ENCODE peak calls at places on chromosomes 12 and 14, in ten cellular contexts. One of them, this sample, is unnamed.

GRCh38 chr14:41609704-41610183 is 3.1 kb downstream of the LRFN5 start:
- DNase-seq in H1: no peak
- DNase-seq in K562: no peak
- DNase-seq in GM23248: peak; percentile 80
- DNase-seq in GM23338: peak; percentile 89
- DNase-seq in DND-41: no peak
- DNase-seq in mammary epithelial cell: no peak
- DNase-seq in hepatocyte: peak; percentile 87
- DNase-seq in fibroblast of lung: peak; percentile 87
- DNase-seq in neural progenitor cell: peak; percentile 85
- DNase-seq in this sample: peak; percentile 56

GRCh38 chr12:17028348-17028747 is 422.4 kb upstream of the LMO3 start:
- DNase-seq in H1: no peak
- DNase-seq in K562: no peak
- DNase-seq in GM23248: no peak
- DNase-seq in GM23338: peak; percentile 11
- DNase-seq in DND-41: no peak
- DNase-seq in mammary epithelial cell: no peak
- DNase-seq in hepatocyte: no peak
- DNase-seq in fibroblast of lung: no peak
- DNase-seq in neural progenitor cell: peak; percentile 9
- DNase-seq in this sample: peak; percentile 15

GRCh38 chr14:77302926-77303325 is 17.8 kb downstream of the POMT2 start:
- DNase-seq in H1: no peak
- DNase-seq in K562: peak; percentile 36
- DNase-seq in GM23248: peak; percentile 80
- DNase-seq in GM23338: no peak
- DNase-seq in DND-41: no peak
- DNase-seq in mammary epithelial cell: peak; percentile 80
- DNase-seq in hepatocyte: peak; percentile 76
- DNase-seq in fibroblast of lung: peak; percentile 28
- DNase-seq in neural progenitor cell: no peak
- DNase-seq in this sample: peak; percentile 97

GRCh38 chr14:104686624-104687517 is 2.5 kb upstream of the INF2 start:
- DNase-seq in H1: no peak
- DNase-seq in K562: no peak
- DNase-seq in GM23248: no peak
- DNase-seq in GM23338: no peak
- DNase-seq in DND-41: peak; percentile 58
- DNase-seq in mammary epithelial cell: no peak
- DNase-seq in hepatocyte: no peak
- DNase-seq in fibroblast of lung: no peak
- DNase-seq in neural progenitor cell: peak; percentile 1
- DNase-seq in this sample: no peak

GRCh38 chr12:110109037-110109836 is 14.9 kb upstream of the IFT81 start:
- DNase-seq in H1: no peak
- DNase-seq in K562: no peak
- DNase-seq in GM23248: peak; percentile 99
- DNase-seq in GM23338: peak; percentile 49
- DNase-seq in DND-41: no peak
- DNase-seq in mammary epithelial cell: peak; percentile 89
- DNase-seq in hepatocyte: peak; percentile 74
- DNase-seq in fibroblast of lung: peak; percentile 100
- DNase-seq in neural progenitor cell: peak; percentile 26
- DNase-seq in this sample: peak; percentile 96

GRCh38 chr12:12336049-12336411 is 14.0 kb downstream of the MANSC1 start:
- DNase-seq in H1: no peak
- DNase-seq in K562: no peak
- DNase-seq in GM23248: no peak
- DNase-seq in GM23338: no peak
- DNase-seq in DND-41: no peak
- DNase-seq in mammary epithelial cell: peak; percentile 30
- DNase-seq in hepatocyte: peak; percentile 55
- DNase-seq in fibroblast of lung: no peak
- DNase-seq in neural progenitor cell: no peak
- DNase-seq in this sample: no peak

GRCh38 chr12:13085968-13086686 is 17.3 kb downstream of the GSG1 start:
- DNase-seq in H1: no peak
- DNase-seq in K562: no peak
- DNase-seq in GM23248: peak; percentile 44
- DNase-seq in GM23338: no peak
- DNase-seq in DND-41: no peak
- DNase-seq in mammary epithelial cell: peak; percentile 3
- DNase-seq in hepatocyte: no peak
- DNase-seq in fibroblast of lung: no peak
- DNase-seq in neural progenitor cell: no peak
- DNase-seq in this sample: no peak

GRCh38 chr12:49864817-49865090 is 21.8 kb upstream of the BCDIN3D start:
- DNase-seq in H1: no peak
- DNase-seq in K562: no peak
- DNase-seq in GM23248: no peak
- DNase-seq in GM23338: no peak
- DNase-seq in DND-41: no peak
- DNase-seq in mammary epithelial cell: no peak
- DNase-seq in hepatocyte: no peak
- DNase-seq in fibroblast of lung: no peak
- DNase-seq in neural progenitor cell: no peak
- DNase-seq in this sample: no peak

GRCh38 chr14:101128478-101129450 is 225.2 kb upstream of the RTL1 start:
- DNase-seq in H1: no peak
- DNase-seq in K562: no peak
- DNase-seq in GM23248: no peak
- DNase-seq in GM23338: no peak
- DNase-seq in DND-41: no peak
- DNase-seq in mammary epithelial cell: no peak
- DNase-seq in hepatocyte: no peak
- DNase-seq in fibroblast of lung: no peak
- DNase-seq in neural progenitor cell: peak; percentile 3
- DNase-seq in this sample: no peak

GRCh38 chr12:123269395-123269892 is 2.2 kb downstream of the CDK2AP1 start:
- DNase-seq in H1: no peak
- DNase-seq in K562: no peak
- DNase-seq in GM23248: peak; percentile 89
- DNase-seq in GM23338: peak; percentile 90
- DNase-seq in DND-41: no peak
- DNase-seq in mammary epithelial cell: peak; percentile 61
- DNase-seq in hepatocyte: peak; percentile 89
- DNase-seq in fibroblast of lung: peak; percentile 64
- DNase-seq in neural progenitor cell: peak; percentile 93
- DNase-seq in this sample: no peak

GRCh38 chr12:50224026-50224692 is 57.0 kb upstream of the CERS5 start:
- DNase-seq in H1: no peak
- DNase-seq in K562: no peak
- DNase-seq in GM23248: peak; percentile 68
- DNase-seq in GM23338: peak; percentile 26
- DNase-seq in DND-41: no peak
- DNase-seq in mammary epithelial cell: peak; percentile 86
- DNase-seq in hepatocyte: peak; percentile 55
- DNase-seq in fibroblast of lung: no peak
- DNase-seq in neural progenitor cell: peak; percentile 38
- DNase-seq in this sample: peak; percentile 93

GRCh38 chr14:72645706-72646105 is 248.2 kb downstream of the DPF3 start:
- DNase-seq in H1: no peak
- DNase-seq in K562: no peak
- DNase-seq in GM23248: no peak
- DNase-seq in GM23338: no peak
- DNase-seq in DND-41: no peak
- DNase-seq in mammary epithelial cell: no peak
- DNase-seq in hepatocyte: no peak
- DNase-seq in fibroblast of lung: no peak
- DNase-seq in neural progenitor cell: no peak
- DNase-seq in this sample: peak; percentile 40

GRCh38 chr14:93245764-93246420 is 38.8 kb downstream of the UBR7 start:
- DNase-seq in H1: no peak
- DNase-seq in K562: no peak
- DNase-seq in GM23248: peak; percentile 35
- DNase-seq in GM23338: no peak
- DNase-seq in DND-41: no peak
- DNase-seq in mammary epithelial cell: no peak
- DNase-seq in hepatocyte: no peak
- DNase-seq in fibroblast of lung: no peak
- DNase-seq in neural progenitor cell: no peak
- DNase-seq in this sample: no peak

GRCh38 chr14:93234798-93235197 is 27.7 kb downstream of the UBR7 start:
- DNase-seq in H1: no peak
- DNase-seq in K562: no peak
- DNase-seq in GM23248: peak; percentile 96
- DNase-seq in GM23338: no peak
- DNase-seq in DND-41: no peak
- DNase-seq in mammary epithelial cell: peak; percentile 79
- DNase-seq in hepatocyte: no peak
- DNase-seq in fibroblast of lung: peak; percentile 50
- DNase-seq in neural progenitor cell: peak; percentile 13
- DNase-seq in this sample: peak; percentile 94

GRCh38 chr14:93240678-93241000 is 33.6 kb downstream of the UBR7 start:
- DNase-seq in H1: no peak
- DNase-seq in K562: no peak
- DNase-seq in GM23248: no peak
- DNase-seq in GM23338: no peak
- DNase-seq in DND-41: no peak
- DNase-seq in mammary epithelial cell: no peak
- DNase-seq in hepatocyte: no peak
- DNase-seq in fibroblast of lung: no peak
- DNase-seq in neural progenitor cell: no peak
- DNase-seq in this sample: no peak

GRCh38 chr14:93239869-93240677 is 33.0 kb downstream of the UBR7 start:
- DNase-seq in H1: no peak
- DNase-seq in K562: no peak
- DNase-seq in GM23248: peak; percentile 74
- DNase-seq in GM23338: no peak
- DNase-seq in DND-41: no peak
- DNase-seq in mammary epithelial cell: peak; percentile 52
- DNase-seq in hepatocyte: no peak
- DNase-seq in fibroblast of lung: peak; percentile 78
- DNase-seq in neural progenitor cell: no peak
- DNase-seq in this sample: peak; percentile 95
- H3K27me3 ChIP-seq in H1: no peaks in the 10 kb centered on the region
- H3K27me3 ChIP-seq in K562: no peaks in the 10 kb centered on the region
- H3K27me3 ChIP-seq in GM23248: no peaks in the 10 kb centered on the region
- H3K27me3 ChIP-seq in GM23338: no peaks in the 10 kb centered on the region
- H3K27me3 ChIP-seq in DND-41: no peaks in the 10 kb centered on the region
- H3K27me3 ChIP-seq in mammary epithelial cell: no peaks in the 10 kb centered on the region
- H3K27me3 ChIP-seq in hepatocyte: no peaks in the 10 kb centered on the region
- H3K27me3 ChIP-seq in fibroblast of lung: no peaks in the 10 kb centered on the region
- H3K27me3 ChIP-seq in neural progenitor cell: no peaks in the 10 kb centered on the region
- H3K27me3 ChIP-seq in this sample: no peaks in the 10 kb centered on the region

GRCh38 chr14:37585971-37586759 is 8.9 kb downstream of the FOXA1 start:
- DNase-seq in H1: no peak
- DNase-seq in K562: no peak
- DNase-seq in GM23248: no peak
- DNase-seq in GM23338: peak; percentile 52
- DNase-seq in DND-41: no peak
- DNase-seq in mammary epithelial cell: no peak
- DNase-seq in hepatocyte: no peak
- DNase-seq in fibroblast of lung: no peak
- DNase-seq in neural progenitor cell: peak; percentile 36
- DNase-seq in this sample: peak; percentile 68

GRCh38 chr14:37586783-37587428 is 8.1 kb downstream of the FOXA1 start:
- DNase-seq in H1: no peak
- DNase-seq in K562: no peak
- DNase-seq in GM23248: no peak
- DNase-seq in GM23338: no peak
- DNase-seq in DND-41: no peak
- DNase-seq in mammary epithelial cell: no peak
- DNase-seq in hepatocyte: no peak
- DNase-seq in fibroblast of lung: no peak
- DNase-seq in neural progenitor cell: no peak
- DNase-seq in this sample: peak; percentile 44

GRCh38 chr14:37583358-37584210 is 11.5 kb downstream of the FOXA1 start:
- DNase-seq in H1: no peak
- DNase-seq in K562: no peak
- DNase-seq in GM23248: no peak
- DNase-seq in GM23338: peak; percentile 67
- DNase-seq in DND-41: no peak
- DNase-seq in mammary epithelial cell: no peak
- DNase-seq in hepatocyte: peak; percentile 80
- DNase-seq in fibroblast of lung: no peak
- DNase-seq in neural progenitor cell: peak; percentile 92
- DNase-seq in this sample: peak; percentile 85

GRCh38 chr14:37585101-37585479 is 10.0 kb downstream of the FOXA1 start:
- DNase-seq in H1: no peak
- DNase-seq in K562: no peak
- DNase-seq in GM23248: no peak
- DNase-seq in GM23338: peak; percentile 51
- DNase-seq in DND-41: no peak
- DNase-seq in mammary epithelial cell: no peak
- DNase-seq in hepatocyte: peak; percentile 36
- DNase-seq in fibroblast of lung: no peak
- DNase-seq in neural progenitor cell: peak; percentile 66
- DNase-seq in this sample: peak; percentile 95

GRCh38 chr14:37584211-37585100 is 10.6 kb downstream of the FOXA1 start:
- DNase-seq in H1: no peak
- DNase-seq in K562: no peak
- DNase-seq in GM23248: no peak
- DNase-seq in GM23338: peak; percentile 57
- DNase-seq in DND-41: no peak
- DNase-seq in mammary epithelial cell: no peak
- DNase-seq in hepatocyte: peak; percentile 67
- DNase-seq in fibroblast of lung: no peak
- DNase-seq in neural progenitor cell: no peak
- DNase-seq in this sample: peak; percentile 71
- TF ChIP-seq EZH2 in H1: peak; percentile 96
- TF ChIP-seq EZH2 in K562: no peak
- TF ChIP-seq EZH2 in GM23248: peak; percentile 74
- TF ChIP-seq EZH2 in GM23338: peak; percentile 75
- TF ChIP-seq EZH2 in DND-41: no peak
- TF ChIP-seq EZH2 in mammary epithelial cell: peak; percentile 65
- TF ChIP-seq EZH2 in hepatocyte: peak; percentile 94
- TF ChIP-seq EZH2 in fibroblast of lung: peak; percentile 74
- TF ChIP-seq EZH2 in neural progenitor cell: peak; percentile 80
- TF ChIP-seq EZH2 in this sample: no peak

DNA sequence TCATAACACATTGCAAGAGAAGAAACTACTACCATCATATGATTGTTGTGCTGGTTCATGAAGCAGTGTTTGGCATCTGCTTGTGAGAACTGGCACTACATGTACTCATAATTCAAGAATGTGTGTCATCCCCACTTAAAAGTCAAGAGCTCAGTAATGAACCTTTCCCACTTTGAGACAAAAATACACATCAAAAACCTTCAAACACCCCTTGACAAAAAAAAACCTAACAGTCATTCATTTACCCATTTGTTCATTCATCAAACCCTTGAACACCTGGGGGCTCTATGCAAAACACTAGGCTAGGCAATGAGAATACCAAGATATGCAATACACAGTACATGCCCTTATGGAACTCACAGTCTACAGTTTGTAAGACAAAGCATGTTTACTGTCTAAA is 40.0 kb downstream of the KIF21A start:
- DNase-seq in H1: no peak
- DNase-seq in K562: no peak
- DNase-seq in GM23248: peak; percentile 9
- DNase-seq in GM23338: no peak
- DNase-seq in DND-41: no peak
- DNase-seq in mammary epithelial cell: peak; percentile 56
- DNase-seq in hepatocyte: no peak
- DNase-seq in fibroblast of lung: no peak
- DNase-seq in neural progenitor cell: no peak
- DNase-seq in this sample: no peak
- H3K27me3 ChIP-seq in H1: no peaks in the 10 kb centered on the region
- H3K27me3 ChIP-seq in K562: no peaks in the 10 kb centered on the region
- H3K27me3 ChIP-seq in GM23248: no peaks in the 10 kb centered on the region
- H3K27me3 ChIP-seq in GM23338: no peaks in the 10 kb centered on the region
- H3K27me3 ChIP-seq in DND-41: no peaks in the 10 kb centered on the region
- H3K27me3 ChIP-seq in mammary epithelial cell: no peaks in the 10 kb centered on the region
- H3K27me3 ChIP-seq in hepatocyte: no peaks in the 10 kb centered on the region
- H3K27me3 ChIP-seq in fibroblast of lung: no peaks in the 10 kb centered on the region
- H3K27me3 ChIP-seq in neural progenitor cell: no peaks in the 10 kb centered on the region
- H3K27me3 ChIP-seq in this sample: no peaks in the 10 kb centered on the region

GRCh38 chr12:4268549-4269181 is 4.9 kb upstream of the CCND2 start:
- DNase-seq in H1: no peak
- DNase-seq in K562: peak; percentile 18
- DNase-seq in GM23248: peak; percentile 8
- DNase-seq in GM23338: no peak
- DNase-seq in DND-41: peak; percentile 15
- DNase-seq in mammary epithelial cell: no peak
- DNase-seq in hepatocyte: no peak
- DNase-seq in fibroblast of lung: peak; percentile 18
- DNase-seq in neural progenitor cell: peak; percentile 31
- DNase-seq in this sample: no peak
- TF ChIP-seq EZH2 in H1: peak; percentile 55
- TF ChIP-seq EZH2 in K562: peak; percentile 65
- TF ChIP-seq EZH2 in GM23248: peak; percentile 89
- TF ChIP-seq EZH2 in GM23338: peak; percentile 23
- TF ChIP-seq EZH2 in DND-41: peak; percentile 100
- TF ChIP-seq EZH2 in mammary epithelial cell: peak; percentile 100
- TF ChIP-seq EZH2 in hepatocyte: peak; percentile 64
- TF ChIP-seq EZH2 in fibroblast of lung: peak; percentile 99
- TF ChIP-seq EZH2 in neural progenitor cell: peak; percentile 71
- TF ChIP-seq EZH2 in this sample: no peak

This sample was measured in PC-3.